ENCODE peak calls at places on chromosomes 12 and 14, in four cellular contexts. One of them, this sample, is unnamed.
A peak's percentile ranks its signal among the peaks of the same experiment; 100 is the strongest.

GRCh38 chr12:132522586-132523380 is 32.8 kb downstream of the FBRSL1 start:
- DNase-seq in stimulated activated CD4-positive, alpha-beta T cell treated with anti-CD3 and anti-CD28 coated beads, TNF-alpha, amount 100 ng/mL, for 4 hours: no peak
- DNase-seq in psoas muscle: no peak
- DNase-seq in sigmoid colon: no peak
- DNase-seq in this sample: no peak

GRCh38 chr12:46933947-46934346 is 108.2 kb upstream of the SLC38A4 start:
- DNase-seq in stimulated activated CD4-positive, alpha-beta T cell treated with anti-CD3 and anti-CD28 coated beads, TNF-alpha, amount 100 ng/mL, for 4 hours: no peak
- DNase-seq in psoas muscle: no peak
- DNase-seq in sigmoid colon: no peak
- DNase-seq in this sample: no peak

GRCh38 chr14:64503434-64504309 is at the start of gene ZBTB25:
- DNase-seq in stimulated activated CD4-positive, alpha-beta T cell treated with anti-CD3 and anti-CD28 coated beads, TNF-alpha, amount 100 ng/mL, for 4 hours: peak; percentile 90
- DNase-seq in psoas muscle: peak; percentile 93
- DNase-seq in sigmoid colon: peak; percentile 96
- DNase-seq in this sample: peak; percentile 91

GRCh38 chr14:95486875-95487668 is 29.4 kb downstream of the SYNE3 start:
- DNase-seq in stimulated activated CD4-positive, alpha-beta T cell treated with anti-CD3 and anti-CD28 coated beads, TNF-alpha, amount 100 ng/mL, for 4 hours: no peak
- DNase-seq in psoas muscle: no peak
- DNase-seq in sigmoid colon: no peak
- DNase-seq in this sample: no peak

GRCh38 chr12:52020539-52021336 is 14.0 kb downstream of the TAMALIN start:
- DNase-seq in stimulated activated CD4-positive, alpha-beta T cell treated with anti-CD3 and anti-CD28 coated beads, TNF-alpha, amount 100 ng/mL, for 4 hours: peak; percentile 46
- DNase-seq in psoas muscle: no peak
- DNase-seq in sigmoid colon: peak; percentile 78
- DNase-seq in this sample: no peak

GRCh38 chr14:106691601-106692291 is 1165.4 kb downstream of the TMEM121 start:
- DNase-seq in stimulated activated CD4-positive, alpha-beta T cell treated with anti-CD3 and anti-CD28 coated beads, TNF-alpha, amount 100 ng/mL, for 4 hours: peak; percentile 10
- DNase-seq in psoas muscle: peak; percentile 12
- DNase-seq in sigmoid colon: no peak
- DNase-seq in this sample: peak; percentile 58

GRCh38 chr12:122021822-122022392 is at the start of gene BCL7A:
- DNase-seq in stimulated activated CD4-positive, alpha-beta T cell treated with anti-CD3 and anti-CD28 coated beads, TNF-alpha, amount 100 ng/mL, for 4 hours: peak; percentile 22
- DNase-seq in psoas muscle: peak; percentile 71
- DNase-seq in sigmoid colon: peak; percentile 89
- DNase-seq in this sample: peak; percentile 77

GRCh38 chr14:100317897-100318808 is 5.0 kb upstream of the SLC25A47 start:
- DNase-seq in stimulated activated CD4-positive, alpha-beta T cell treated with anti-CD3 and anti-CD28 coated beads, TNF-alpha, amount 100 ng/mL, for 4 hours: peak; percentile 51
- DNase-seq in psoas muscle: peak; percentile 78
- DNase-seq in sigmoid colon: peak; percentile 87
- DNase-seq in this sample: peak; percentile 87

GRCh38 chr12:89709157-89709993 is 737 bp upstream of the ATP2B1 start:
- DNase-seq in stimulated activated CD4-positive, alpha-beta T cell treated with anti-CD3 and anti-CD28 coated beads, TNF-alpha, amount 100 ng/mL, for 4 hours: peak; percentile 99
- DNase-seq in psoas muscle: peak; percentile 99
- DNase-seq in sigmoid colon: peak; percentile 100
- DNase-seq in this sample: peak; percentile 100

GRCh38 chr12:27906127-27906500 is 66.4 kb downstream of the PTHLH start:
- DNase-seq in stimulated activated CD4-positive, alpha-beta T cell treated with anti-CD3 and anti-CD28 coated beads, TNF-alpha, amount 100 ng/mL, for 4 hours: no peak
- DNase-seq in psoas muscle: no peak
- DNase-seq in sigmoid colon: no peak
- DNase-seq in this sample: no peak

GRCh38 chr14:105855893-105856675 is 329.7 kb downstream of the TMEM121 start:
- DNase-seq in stimulated activated CD4-positive, alpha-beta T cell treated with anti-CD3 and anti-CD28 coated beads, TNF-alpha, amount 100 ng/mL, for 4 hours: no peak
- DNase-seq in psoas muscle: no peak
- DNase-seq in sigmoid colon: peak; percentile 47
- DNase-seq in this sample: peak; percentile 36

GRCh38 chr12:26651566-26652188 is 181.3 kb downstream of the ITPR2 start:
- DNase-seq in stimulated activated CD4-positive, alpha-beta T cell treated with anti-CD3 and anti-CD28 coated beads, TNF-alpha, amount 100 ng/mL, for 4 hours: no peak
- DNase-seq in psoas muscle: no peak
- DNase-seq in sigmoid colon: no peak
- DNase-seq in this sample: no peak

GRCh38 chr14:63840981-63841380 is 11.8 kb upstream of the SYNE2 start:
- DNase-seq in stimulated activated CD4-positive, alpha-beta T cell treated with anti-CD3 and anti-CD28 coated beads, TNF-alpha, amount 100 ng/mL, for 4 hours: peak; percentile 38
- DNase-seq in psoas muscle: peak; percentile 19
- DNase-seq in sigmoid colon: no peak
- DNase-seq in this sample: no peak

GRCh38 chr14:32697704-32698103 is 241.0 kb upstream of the NPAS3 start:
- DNase-seq in stimulated activated CD4-positive, alpha-beta T cell treated with anti-CD3 and anti-CD28 coated beads, TNF-alpha, amount 100 ng/mL, for 4 hours: no peak
- DNase-seq in psoas muscle: no peak
- DNase-seq in sigmoid colon: no peak
- DNase-seq in this sample: no peak

GRCh38 chr12:76719171-76719631 is 44.7 kb upstream of the ZDHHC17 start:
- DNase-seq in stimulated activated CD4-positive, alpha-beta T cell treated with anti-CD3 and anti-CD28 coated beads, TNF-alpha, amount 100 ng/mL, for 4 hours: no peak
- DNase-seq in psoas muscle: no peak
- DNase-seq in sigmoid colon: no peak
- DNase-seq in this sample: no peak

GRCh38 chr12:122190842-122191668 is 8.1 kb downstream of the LRRC43 start:
- DNase-seq in stimulated activated CD4-positive, alpha-beta T cell treated with anti-CD3 and anti-CD28 coated beads, TNF-alpha, amount 100 ng/mL, for 4 hours: peak; percentile 40
- DNase-seq in psoas muscle: peak; percentile 57
- DNase-seq in sigmoid colon: no peak
- DNase-seq in this sample: no peak

GRCh38 chr12:13195848-13196301 is 651 bp upstream of the EMP1 start:
- DNase-seq in stimulated activated CD4-positive, alpha-beta T cell treated with anti-CD3 and anti-CD28 coated beads, TNF-alpha, amount 100 ng/mL, for 4 hours: no peak
- DNase-seq in psoas muscle: no peak
- DNase-seq in sigmoid colon: peak; percentile 65
- DNase-seq in this sample: no peak

GRCh38 chr12:109264095-109264942 is 44.8 kb downstream of the FOXN4 start:
- DNase-seq in stimulated activated CD4-positive, alpha-beta T cell treated with anti-CD3 and anti-CD28 coated beads, TNF-alpha, amount 100 ng/mL, for 4 hours: peak; percentile 12
- DNase-seq in psoas muscle: peak; percentile 78
- DNase-seq in sigmoid colon: peak; percentile 90
- DNase-seq in this sample: peak; percentile 81

GRCh38 chr12:131799828-131800593 is 28.2 kb upstream of the MMP17 start:
- DNase-seq in stimulated activated CD4-positive, alpha-beta T cell treated with anti-CD3 and anti-CD28 coated beads, TNF-alpha, amount 100 ng/mL, for 4 hours: no peak
- DNase-seq in psoas muscle: no peak
- DNase-seq in sigmoid colon: no peak
- DNase-seq in this sample: no peak

GRCh38 chr12:113154351-113154973 is 4.9 kb downstream of the CFAP73 start:
- DNase-seq in stimulated activated CD4-positive, alpha-beta T cell treated with anti-CD3 and anti-CD28 coated beads, TNF-alpha, amount 100 ng/mL, for 4 hours: no peak
- DNase-seq in psoas muscle: no peak
- DNase-seq in sigmoid colon: no peak
- DNase-seq in this sample: no peak

GRCh38 chr14:63725786-63726185 is 2.1 kb downstream of the SGPP1 start:
- DNase-seq in stimulated activated CD4-positive, alpha-beta T cell treated with anti-CD3 and anti-CD28 coated beads, TNF-alpha, amount 100 ng/mL, for 4 hours: no peak
- DNase-seq in psoas muscle: no peak
- DNase-seq in sigmoid colon: no peak
- DNase-seq in this sample: no peak

GRCh38 chr14:96638041-96638855 is 136.1 kb downstream of the PAPOLA start:
- DNase-seq in stimulated activated CD4-positive, alpha-beta T cell treated with anti-CD3 and anti-CD28 coated beads, TNF-alpha, amount 100 ng/mL, for 4 hours: no peak
- DNase-seq in psoas muscle: no peak
- DNase-seq in sigmoid colon: no peak
- DNase-seq in this sample: no peak

GRCh38 chr12:28759334-28759733 is 389.7 kb upstream of the FAR2 start:
- DNase-seq in stimulated activated CD4-positive, alpha-beta T cell treated with anti-CD3 and anti-CD28 coated beads, TNF-alpha, amount 100 ng/mL, for 4 hours: no peak
- DNase-seq in psoas muscle: no peak
- DNase-seq in sigmoid colon: no peak
- DNase-seq in this sample: no peak

GRCh38 chr12:45503887-45504286 is 225.6 kb upstream of the ARID2 start:
- DNase-seq in stimulated activated CD4-positive, alpha-beta T cell treated with anti-CD3 and anti-CD28 coated beads, TNF-alpha, amount 100 ng/mL, for 4 hours: no peak
- DNase-seq in psoas muscle: no peak
- DNase-seq in sigmoid colon: no peak
- DNase-seq in this sample: no peak

GRCh38 chr14:24430143-24430681 is 458 bp downstream of the KHNYN start:
- DNase-seq in stimulated activated CD4-positive, alpha-beta T cell treated with anti-CD3 and anti-CD28 coated beads, TNF-alpha, amount 100 ng/mL, for 4 hours: no peak
- DNase-seq in psoas muscle: peak; percentile 85
- DNase-seq in sigmoid colon: peak; percentile 89
- DNase-seq in this sample: peak; percentile 91

GRCh38 chr12:26287666-26288408 is 92.5 kb downstream of the SSPN start:
- DNase-seq in stimulated activated CD4-positive, alpha-beta T cell treated with anti-CD3 and anti-CD28 coated beads, TNF-alpha, amount 100 ng/mL, for 4 hours: no peak
- DNase-seq in psoas muscle: peak; percentile 69
- DNase-seq in sigmoid colon: no peak
- DNase-seq in this sample: peak; percentile 74

GRCh38 chr12:117063162-117063911 is 35.9 kb downstream of the TESC start:
- DNase-seq in stimulated activated CD4-positive, alpha-beta T cell treated with anti-CD3 and anti-CD28 coated beads, TNF-alpha, amount 100 ng/mL, for 4 hours: no peak
- DNase-seq in psoas muscle: no peak
- DNase-seq in sigmoid colon: no peak
- DNase-seq in this sample: no peak

GRCh38 chr12:49086116-49086515 is 8.5 kb downstream of the DHH start:
- DNase-seq in stimulated activated CD4-positive, alpha-beta T cell treated with anti-CD3 and anti-CD28 coated beads, TNF-alpha, amount 100 ng/mL, for 4 hours: no peak
- DNase-seq in psoas muscle: no peak
- DNase-seq in sigmoid colon: no peak
- DNase-seq in this sample: no peak

GRCh38 chr14:53537421-53538315 is 384.5 kb upstream of the DDHD1 start:
- DNase-seq in stimulated activated CD4-positive, alpha-beta T cell treated with anti-CD3 and anti-CD28 coated beads, TNF-alpha, amount 100 ng/mL, for 4 hours: no peak
- DNase-seq in psoas muscle: no peak
- DNase-seq in sigmoid colon: peak; percentile 67
- DNase-seq in this sample: no peak

GRCh38 chr14:85118274-85118673 is 411.7 kb upstream of the FLRT2 start:
- DNase-seq in stimulated activated CD4-positive, alpha-beta T cell treated with anti-CD3 and anti-CD28 coated beads, TNF-alpha, amount 100 ng/mL, for 4 hours: no peak
- DNase-seq in psoas muscle: no peak
- DNase-seq in sigmoid colon: no peak
- DNase-seq in this sample: no peak

GRCh38 chr12:52647601-52648000 is 4.4 kb downstream of the KRT2 start:
- DNase-seq in stimulated activated CD4-positive, alpha-beta T cell treated with anti-CD3 and anti-CD28 coated beads, TNF-alpha, amount 100 ng/mL, for 4 hours: no peak
- DNase-seq in psoas muscle: no peak
- DNase-seq in sigmoid colon: no peak
- DNase-seq in this sample: no peak

GRCh38 chr12:117277875-117278274 is 83.6 kb downstream of the NOS1 start:
- DNase-seq in stimulated activated CD4-positive, alpha-beta T cell treated with anti-CD3 and anti-CD28 coated beads, TNF-alpha, amount 100 ng/mL, for 4 hours: no peak
- DNase-seq in psoas muscle: no peak
- DNase-seq in sigmoid colon: no peak
- DNase-seq in this sample: no peak

GRCh38 chr12:30578426-30578825 is 117.2 kb downstream of the IPO8 start:
- DNase-seq in stimulated activated CD4-positive, alpha-beta T cell treated with anti-CD3 and anti-CD28 coated beads, TNF-alpha, amount 100 ng/mL, for 4 hours: no peak
- DNase-seq in psoas muscle: no peak
- DNase-seq in sigmoid colon: no peak
- DNase-seq in this sample: no peak

GRCh38 chr12:101230547-101230946 is 20.5 kb upstream of the SLC5A8 start:
- DNase-seq in stimulated activated CD4-positive, alpha-beta T cell treated with anti-CD3 and anti-CD28 coated beads, TNF-alpha, amount 100 ng/mL, for 4 hours: no peak
- DNase-seq in psoas muscle: no peak
- DNase-seq in sigmoid colon: no peak
- DNase-seq in this sample: no peak

GRCh38 chr12:94779520-94779919 is 129.2 kb upstream of the TMCC3 start:
- DNase-seq in stimulated activated CD4-positive, alpha-beta T cell treated with anti-CD3 and anti-CD28 coated beads, TNF-alpha, amount 100 ng/mL, for 4 hours: no peak
- DNase-seq in psoas muscle: no peak
- DNase-seq in sigmoid colon: no peak
- DNase-seq in this sample: no peak

GRCh38 chr14:36513012-36513420 is 7.0 kb downstream of the NKX2-1 start:
- DNase-seq in stimulated activated CD4-positive, alpha-beta T cell treated with anti-CD3 and anti-CD28 coated beads, TNF-alpha, amount 100 ng/mL, for 4 hours: no peak
- DNase-seq in psoas muscle: no peak
- DNase-seq in sigmoid colon: no peak
- DNase-seq in this sample: no peak